ENCODE peak calls at places on chromosomes 2 and 18, in ten cellular contexts. N is activated T-cell treated with anti-CD3 and anti-CD28 coated beads, Interleukin-2, amount 50 U/mL, for 72 hours; H is lung microvascular endothelial cell; J is stimulated activated CD4-positive, alpha-beta T cell treated with anti-CD3 and anti-CD28 coated beads, Interleukin-2, amount 100 ng/mL, for 24 hours; F is KG1; L is AG08395; K is T-helper 1 cell; E is posterior cingulate gyrus; R is neural progenitor cell; W is heart right ventricle. I is an unnamed sample.

GRCh38 chr2:74863802-74864248 is 29.9 kb downstream of the HK2 start:
- DNase-seq in N (no peak), H (no peak), J (no peak), F (no peak), L (no peak), K (no peak), E (no peak), R (no peak), W (no peak), I (no peak)

GRCh38 chr2:30293303-30293912 is 62.1 kb downstream of the LBH start:
- DNase-seq in N (peak; percentile 17), H (peak; percentile 67), J (no peak), F (peak; percentile 28), L (peak; percentile 70), K (no peak), E (no peak), R (no peak), W (no peak), I (peak; percentile 11)

GRCh38 chr2:145158051-145158586 is 638.2 kb upstream of the ZEB2 start:
- DNase-seq in N (no peak), H (peak; percentile 59), J (no peak), F (no peak), L (peak; percentile 75), K (no peak), E (peak; percentile 53), R (no peak), W (peak; percentile 35), I (no peak)

GRCh38 chr2:199303814-199304213 is 153.9 kb downstream of the SATB2 start:
- DNase-seq in N (no peak), H (peak; percentile 96), J (no peak), F (no peak), L (peak; percentile 95), K (no peak), E (no peak), R (no peak), W (no peak), I (peak; percentile 53)

GRCh38 chr2:186903183-186903582 is 54.2 kb upstream of the ZSWIM2 start:
- DNase-seq in N (no peak), H (peak; percentile 32), J (no peak), F (no peak), L (no peak), K (no peak), E (no peak), R (no peak), W (no peak), I (peak; percentile 56)

GRCh38 chr2:66494708-66495107 is 59.8 kb downstream of the MEIS1 start:
- DNase-seq in N (no peak), H (peak; percentile 57), J (no peak), F (no peak), L (peak; percentile 46), K (no peak), E (no peak), R (no peak), W (no peak), I (no peak)

GRCh38 chr18:74342416-74343043 is 26.9 kb downstream of the C18orf63 start:
- DNase-seq in N (peak; percentile 27), H (peak; percentile 79), J (no peak), F (peak; percentile 20), L (peak; percentile 30), K (no peak), E (no peak), R (peak; percentile 53), W (peak; percentile 32), I (peak; percentile 67)

GRCh38 chr2:1081411-1082225 is 131.0 kb downstream of the SNTG2 start:
- DNase-seq in N (no peak), H (no peak), J (no peak), F (no peak), L (peak; percentile 50), K (no peak), E (no peak), R (no peak), W (peak; percentile 47), I (no peak)

GRCh38 chr2:142536964-142537363 is 340.5 kb upstream of the KYNU start:
- DNase-seq in N (no peak), H (no peak), J (no peak), F (no peak), L (no peak), K (no peak), E (no peak), R (no peak), W (no peak), I (no peak)

GRCh38 chr2:232456296-232457120 is 555 bp downstream of the ALPI start:
- DNase-seq in N (no peak), H (no peak), J (no peak), F (no peak), L (no peak), K (no peak), E (peak; percentile 51), R (no peak), W (no peak), I (no peak)

GRCh38 chr2:101958071-101958470 is 33.7 kb upstream of the IL1R2 start:
- DNase-seq in N (no peak), H (peak; percentile 13), J (no peak), F (no peak), L (peak; percentile 43), K (no peak), E (no peak), R (no peak), W (no peak), I (no peak)

GRCh38 chr2:232438951-232439757 is 16.8 kb upstream of the ALPI start:
- DNase-seq in N (peak; percentile 38), H (no peak), J (peak; percentile 61), F (no peak), L (no peak), K (no peak), E (peak; percentile 79), R (no peak), W (no peak), I (peak; percentile 10)

GRCh38 chr2:224060783-224061482 is 21.8 kb upstream of the SERPINE2 start:
- DNase-seq in N (no peak), H (no peak), J (no peak), F (no peak), L (no peak), K (no peak), E (no peak), R (no peak), W (no peak), I (no peak)

GRCh38 chr18:80046431-80046830 is 12.2 kb downstream of the RBFA start:
- DNase-seq in N (no peak), H (no peak), J (no peak), F (no peak), L (no peak), K (no peak), E (no peak), R (no peak), W (no peak), I (no peak)

GRCh38 chr2:222483513-222484039 is 59.2 kb downstream of the SGPP2 start:
- DNase-seq in N (no peak), H (no peak), J (no peak), F (no peak), L (no peak), K (no peak), E (no peak), R (peak; percentile 70), W (no peak), I (no peak)

GRCh38 chr2:8176837-8177236 is 505.0 kb upstream of the ID2 start:
- DNase-seq in N (no peak), H (no peak), J (no peak), F (no peak), L (no peak), K (no peak), E (no peak), R (no peak), W (no peak), I (no peak)

GRCh38 chr2:23425886-23426283 is 40.9 kb downstream of the KLHL29 start:
- DNase-seq in N (no peak), H (no peak), J (no peak), F (no peak), L (no peak), K (no peak), E (no peak), R (no peak), W (no peak), I (no peak)

GRCh38 chr18:69882965-69883668 is 64.6 kb downstream of the CD226 start:
- DNase-seq in N (no peak), H (no peak), J (no peak), F (no peak), L (no peak), K (no peak), E (no peak), R (no peak), W (no peak), I (no peak)

GRCh38 chr2:60100034-60100433 is 453.4 kb downstream of the BCL11A start:
- DNase-seq in N (no peak), H (no peak), J (no peak), F (peak; percentile 43), L (no peak), K (no peak), E (no peak), R (no peak), W (no peak), I (no peak)

GRCh38 chr2:176428943-176429469 is 159.8 kb downstream of the MTX2 start:
- DNase-seq in N (no peak), H (no peak), J (no peak), F (no peak), L (no peak), K (no peak), E (no peak), R (no peak), W (no peak), I (no peak)

GRCh38 chr18:11981633-11982366 is 493 bp downstream of the IMPA2 start:
- DNase-seq in N (peak; percentile 26), H (no peak), J (peak; percentile 35), F (no peak), L (peak; percentile 32), K (no peak), E (no peak), R (peak; percentile 87), W (no peak), I (peak; percentile 19)

GRCh38 chr2:1727796-1728474 is 16.4 kb downstream of the PXDN start:
- DNase-seq in N (no peak), H (no peak), J (no peak), F (no peak), L (no peak), K (no peak), E (peak; percentile 31), R (no peak), W (peak; percentile 2), I (no peak)

I was measured in endothelial cell of umbilical vein.